ENCODE peak calls at places on chromosome 14, in seven cellular contexts. O is adipocyte; D is SW480; P is fibroblast of lung; I is GM03348; E is stimulated activated CD4-positive, alpha-beta T cell treated with anti-CD3 and anti-CD28 coated beads, Interleukin-4, amount 100 ng/mL, for 4 hours; C is germinal center. S is an unnamed sample.

GRCh38 chr14:55336691-55337090 is 65.5 kb downstream of the FBXO34 start:
- DNase-seq in C (no peak), O (no peak), E (no peak), D (no peak), P (no peak), I (no peak), S (no peak)

GRCh38 chr14:90274808-90275454 is 18.6 kb downstream of the PSMC1 start:
- DNase-seq in O (peak), D (no peak), I (peak), C (no peak), E (peak), P (peak), S (peak)

GRCh38 chr14:103707329-103708263 is 7.7 kb downstream of the XRCC3 start:
- DNase-seq in E (no peak), C (no peak), O (no peak), P (no peak), I (no peak), D (no peak), S (no peak)

GRCh38 chr14:75283884-75284563 is 5.4 kb downstream of the FOS start:
- DNase-seq in C (no peak), D (no peak), E (no peak), O (peak), I (no peak), P (peak), S (no peak)

GRCh38 chr14:105842105-105842504 is 315.7 kb downstream of the TMEM121 start:
- DNase-seq in E (no peak), D (no peak), C (no peak), I (no peak), P (no peak), O (no peak), S (no peak)

GRCh38 chr14:20302042-20302761 is 3.5 kb downstream of the TTC5 start:
- DNase-seq in C (no peak), I (peak), P (no peak), D (no peak), O (peak), E (no peak), S (peak)

GRCh38 chr14:58557242-58557641 is 80.5 kb upstream of the DACT1 start:
- DNase-seq in P (no peak), C (no peak), D (no peak), E (no peak), I (no peak), O (no peak), S (no peak)

GRCh38 chr14:93991649-93992048 is 5.5 kb upstream of the CCDC197 start:
- DNase-seq in O (no peak), D (no peak), C (no peak), P (no peak), E (no peak), I (no peak), S (no peak)

GRCh38 chr14:58305730-58306129 is 7.4 kb downstream of the ARID4A start:
- DNase-seq in C (no peak), O (no peak), P (no peak), I (no peak), E (no peak), D (no peak), S (no peak)

GRCh38 chr14:92386637-92387036 is 63.7 kb downstream of the SLC24A4 start:
- DNase-seq in E (no peak), D (no peak), P (no peak), C (no peak), I (no peak), O (no peak), S (no peak)

GRCh38 chr14:95561001-95561412 is 26.2 kb downstream of the GLRX5 start:
- DNase-seq in C (peak), E (peak), D (peak), O (peak), I (peak), P (peak), S (peak)

GRCh38 chr14:23009483-23009938 is 432 bp downstream of the C14orf93 start:
- DNase-seq in C (no peak), E (no peak), D (no peak), I (no peak), P (no peak), O (no peak), S (no peak)

GRCh38 chr14:70045296-70045695 is 143.5 kb downstream of the SLC8A3 start:
- DNase-seq in D (peak), O (peak), P (no peak), C (no peak), I (peak), E (no peak), S (peak)

GRCh38 chr14:77318006-77318553 is 2.6 kb downstream of the POMT2 start:
- DNase-seq in D (no peak), O (no peak), C (no peak), I (no peak), P (no peak), E (no peak), S (no peak)

GRCh38 chr14:68939893-68940613 is 39.0 kb downstream of the ACTN1 start:
- DNase-seq in E (no peak), D (peak), P (peak), O (peak), I (peak), C (no peak), S (peak)

GRCh38 chr14:105577339-105577861 is 51.0 kb downstream of the TMEM121 start:
- DNase-seq in D (no peak), I (no peak), O (no peak), C (no peak), P (no peak), E (no peak), S (no peak)

GRCh38 chr14:92627707-92628215 is 114.2 kb downstream of the RIN3 start:
- DNase-seq in E (no peak), O (no peak), I (no peak), D (no peak), C (no peak), P (no peak), S (no peak)

GRCh38 chr14:54920052-54920451 is 17.4 kb upstream of the GCH1 start:
- DNase-seq in C (no peak), P (no peak), O (no peak), E (no peak), D (no peak), I (no peak), S (no peak)

GRCh38 chr14:75720828-75721227 is 59.8 kb downstream of the TTLL5 start:
- DNase-seq in E (no peak), D (no peak), C (no peak), I (peak), O (peak), P (peak), S (no peak)

GRCh38 chr14:99626041-99626648 is 18.8 kb upstream of the HHIPL1 start:
- DNase-seq in I (no peak), O (no peak), E (no peak), D (peak), C (no peak), P (no peak), S (no peak)

GRCh38 chr14:67738740-67739504 is 37.2 kb downstream of the RDH12 start:
- DNase-seq in P (peak), D (peak), I (peak), O (peak), E (no peak), C (no peak), S (peak)

GRCh38 chr14:58476320-58476719 is 48.8 kb downstream of the KIAA0586 start:
- DNase-seq in C (no peak), D (no peak), O (no peak), E (no peak), I (no peak), P (no peak), S (no peak)

GRCh38 chr14:100297320-100298300 is 8.6 kb downstream of the SLC25A29 start:
- DNase-seq in P (peak), C (peak), E (no peak), O (peak), D (no peak), I (peak), S (peak)

GRCh38 chr14:26601856-26602255 is 4.0 kb upstream of the NOVA1 start:
- DNase-seq in E (no peak), P (no peak), I (no peak), D (no peak), O (no peak), C (no peak), S (no peak)

GRCh38 chr14:71647086-71647784 is 285.0 kb upstream of the RGS6 start:
- DNase-seq in E (no peak), P (no peak), I (no peak), C (no peak), D (no peak), O (no peak), S (no peak)

GRCh38 chr14:100406505-100407131 is 83.5 kb downstream of the SLC25A47 start:
- DNase-seq in P (peak), C (no peak), O (no peak), E (no peak), D (no peak), I (no peak), S (peak)

GRCh38 chr14:56657604-56658003 is 78.0 kb downstream of the TMEM260 start:
- DNase-seq in D (no peak), E (no peak), C (no peak), O (no peak), P (no peak), I (no peak), S (no peak)

GRCh38 chr14:60700598-60700997 is 23.6 kb downstream of the SIX4 start:
- DNase-seq in O (no peak), E (no peak), I (no peak), C (no peak), P (no peak), D (no peak), S (no peak)

GRCh38 chr14:58920230-58920629 is 268.2 kb upstream of the DAAM1 start:
- DNase-seq in D (no peak), E (no peak), I (no peak), O (no peak), P (no peak), C (no peak), S (no peak)

GRCh38 chr14:24838945-24839616 is 205.1 kb upstream of the GZMB start:
- DNase-seq in C (no peak), D (no peak), I (no peak), E (no peak), O (peak), P (no peak), S (no peak)

GRCh38 chr14:104887623-104888488 is 22.8 kb downstream of the CEP170B start:
- DNase-seq in C (no peak), I (no peak), P (no peak), E (no peak), O (no peak), D (no peak), S (no peak)

GRCh38 chr14:28754209-28754985 is 12.2 kb upstream of the FOXG1 start:
- DNase-seq in O (peak), C (no peak), P (peak), E (no peak), D (peak), I (peak), S (peak)

GRCh38 chr14:65413739-65414045 is 1.2 kb downstream of the FUT8 start:
- DNase-seq in D (no peak), O (no peak), I (no peak), P (peak), E (no peak), C (no peak), S (no peak)

GRCh38 chr14:64110832-64111231 is 183.3 kb downstream of the ESR2 start:
- DNase-seq in D (no peak), O (no peak), P (no peak), E (no peak), C (no peak), I (no peak), S (peak)

GRCh38 chr14:105208738-105209075 is 27.6 kb upstream of the NUDT14 start:
- DNase-seq in O (no peak), E (no peak), C (no peak), D (no peak), P (no peak), I (no peak), S (no peak)

GRCh38 chr14:71309756-71310155 is 402.5 kb downstream of the PCNX1 start:
- DNase-seq in O (no peak), C (no peak), I (peak), D (peak), E (no peak), P (no peak), S (no peak)

GRCh38 chr14:98240396-98240795 is 1031.6 kb downstream of the BCL11B start:
- DNase-seq in I (no peak), O (no peak), C (no peak), E (no peak), P (no peak), D (no peak), S (no peak)

GRCh38 chr14:65277027-65277426 is 135.5 kb upstream of the FUT8 start:
- DNase-seq in E (no peak), P (peak), O (peak), C (no peak), I (no peak), D (no peak), S (peak)

GRCh38 chr14:105526781-105527380 is 498 bp downstream of the TMEM121 start:
- DNase-seq in C (no peak), P (no peak), I (peak), E (no peak), O (peak), D (no peak), S (no peak)

GRCh38 chr14:49882826-49883694 is 9.8 kb upstream of the ARF6 start:
- DNase-seq in I (no peak), O (no peak), C (no peak), D (no peak), E (no peak), P (no peak), S (peak)